ENCODE peak calls at places on chromosomes 11 and 22, in six cellular contexts. Y, R, Q, J, Z and M are unnamed samples.
A peak's percentile ranks its signal among the peaks of the same experiment; 100 is the strongest.

GRCh38 chr11:19628018-19628417 is 84.6 kb upstream of the NAV2 start:
- DNase-seq in Y (peak; percentile 95), R (no peak), Q (peak; percentile 45), J (no peak), Z (no peak), M (peak; percentile 55)

GRCh38 chr11:134382257-134382656 is 29.8 kb downstream of the B3GAT1 start:
- DNase-seq in Y (no peak), R (no peak), Q (no peak), J (no peak), Z (no peak), M (no peak)

GRCh38 chr11:8285796-8286195 is 22.1 kb upstream of the LMO1 start:
- DNase-seq in Y (no peak), R (no peak), Q (no peak), J (no peak), Z (no peak), M (no peak)

GRCh38 chr11:6022954-6023353 is 7.6 kb downstream of the OR56A1 start:
- DNase-seq in Y (peak; percentile 20), R (peak; percentile 76), Q (peak; percentile 5), J (peak; percentile 76), Z (no peak), M (peak; percentile 19)

GRCh38 chr11:37442576-37442975 is 844.5 kb upstream of the RAG2 start:
- DNase-seq in Y (peak; percentile 55), R (no peak), Q (no peak), J (no peak), Z (no peak), M (no peak)

GRCh38 chr22:16955678-16956210 is 52.3 kb downstream of the GAB4 start:
- DNase-seq in Y (no peak), R (no peak), Q (no peak), J (no peak), Z (no peak), M (no peak)

GRCh38 chr11:46977940-46978595 is 41.5 kb downstream of the CSTPP1 start:
- DNase-seq in Y (peak; percentile 45), R (no peak), Q (no peak), J (no peak), Z (no peak), M (peak; percentile 23)

GRCh38 chr11:8328231-8328794 is 64.6 kb upstream of the LMO1 start:
- DNase-seq in Y (no peak), R (no peak), Q (no peak), J (no peak), Z (no peak), M (no peak)

GRCh38 chr11:330307-330693 is 9.6 kb upstream of the IFITM3 start:
- DNase-seq in Y (no peak), R (no peak), Q (no peak), J (no peak), Z (no peak), M (no peak)

GRCh38 chr22:31321421-31321820 is 24.7 kb downstream of the PATZ1 start:
- DNase-seq in Y (no peak), R (no peak), Q (no peak), J (no peak), Z (no peak), M (no peak)

GRCh38 chr11:20671856-20672546 is 2.6 kb downstream of the NELL1 start:
- DNase-seq in Y (no peak), R (peak; percentile 47), Q (no peak), J (peak; percentile 65), Z (no peak), M (peak; percentile 1)